ENCODE peak calls at places on chromosomes 3 and 15, in six cellular contexts. D is ascending aorta, O is neural crest cell, E is choroid plexus epithelial cell, R is heart left ventricle, S is astrocyte of the spinal cord. M is an unnamed sample.

GRCh38 chr15:68218847-68219798 is 10.4 kb downstream of the CLN6 start:
- DNase-seq in O (no peak), E (no peak), D (peak; percentile 30), S (no peak), R (no peak), M (no peak)

GRCh38 chr3:150761831-150762661 is 923 bp downstream of the SIAH2 start:
- DNase-seq in E (peak; percentile 49), D (peak; percentile 76), R (peak; percentile 59), O (peak; percentile 14), S (peak; percentile 58), M (no peak)

GRCh38 chr15:52256930-52257733 is 38.5 kb downstream of the MYO5C start:
- DNase-seq in S (peak; percentile 9), O (no peak), D (no peak), E (no peak), R (no peak), M (no peak)

GRCh38 chr15:52180196-52180835 is 10.9 kb downstream of the GNB5 start:
- DNase-seq in S (no peak), D (no peak), E (peak; percentile 18), O (no peak), R (no peak), M (peak; percentile 69)

GRCh38 chr3:188520466-188520865 is 366.5 kb downstream of the LPP start:
- DNase-seq in D (no peak), S (peak; percentile 44), R (no peak), E (peak; percentile 48), O (no peak), M (no peak)

GRCh38 chr3:66785191-66785909 is 212.8 kb upstream of the KBTBD8 start:
- DNase-seq in D (no peak), O (no peak), S (no peak), E (no peak), R (no peak), M (no peak)

GRCh38 chr3:126618760-126619159 is 36.2 kb downstream of the TXNRD3 start:
- DNase-seq in O (no peak), E (no peak), D (no peak), S (no peak), R (no peak), M (no peak)

GRCh38 chr3:182760576-182761164 is 32.6 kb upstream of the ATP11B start:
- DNase-seq in R (no peak), O (no peak), S (no peak), D (no peak), E (no peak), M (no peak)

GRCh38 chr3:126136428-126137220 is 43.8 kb downstream of the ALDH1L1 start:
- DNase-seq in S (no peak), O (no peak), E (no peak), R (no peak), D (no peak), M (no peak)

GRCh38 chr15:78853500-78853899 is 19.2 kb upstream of the MORF4L1 start:
- DNase-seq in R (no peak), O (no peak), E (no peak), D (no peak), S (no peak), M (no peak)

GRCh38 chr3:184491867-184492615 is 69.5 kb upstream of the EPHB3 start:
- DNase-seq in S (no peak), E (no peak), D (peak; percentile 67), R (peak; percentile 41), O (no peak), M (no peak)

GRCh38 chr15:34049096-34049495 is 10.1 kb upstream of the AVEN start:
- DNase-seq in S (peak; percentile 89), D (no peak), O (no peak), R (no peak), E (peak; percentile 97), M (no peak)

GRCh38 chr15:98174286-98174685 is 213.8 kb downstream of the ARRDC4 start:
- DNase-seq in R (no peak), D (no peak), E (no peak), O (no peak), S (no peak), M (no peak)
- TF ChIP-seq CTCF in R (no peak), D (no peak), E (no peak), O (no peak), S (no peak), M (no peak)

DNA sequence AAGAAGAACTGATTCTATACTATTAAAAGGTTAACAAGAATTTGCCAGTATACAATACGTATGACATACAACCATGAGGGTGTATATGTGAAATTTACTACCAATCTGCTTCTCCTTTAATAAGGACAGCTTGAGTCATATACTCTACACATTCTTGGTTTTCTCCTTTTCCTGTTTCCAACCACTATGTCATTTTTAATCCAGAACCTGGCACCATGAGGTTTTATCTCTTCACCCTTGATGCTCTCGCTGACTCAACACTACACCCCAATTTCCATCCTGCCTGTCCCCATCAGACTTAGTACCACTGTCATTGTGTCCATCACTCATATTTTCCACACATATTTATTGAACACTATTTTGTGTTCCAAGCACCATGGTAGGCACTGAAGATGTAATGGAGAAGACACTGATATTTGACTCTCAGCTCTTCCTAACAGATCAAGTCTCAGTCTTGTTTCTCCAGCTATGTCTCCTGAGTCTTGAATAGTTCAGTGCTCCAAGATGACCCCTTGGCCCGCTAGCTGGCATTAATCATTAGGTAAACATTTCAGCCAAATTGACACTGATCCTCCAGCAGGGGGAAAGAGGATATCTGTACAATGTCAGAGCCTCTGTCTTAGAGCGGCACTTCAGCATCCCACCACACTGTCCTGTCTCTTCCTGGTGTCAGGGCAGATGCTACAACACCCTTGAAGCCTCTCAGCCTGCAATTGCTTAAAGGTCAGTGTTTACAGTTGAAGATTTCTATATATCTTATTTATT is 11.2 kb upstream of the COL8A1 start:
- DNase-seq in S (peak; percentile 28), D (no peak), O (no peak), E (no peak), R (no peak), M (no peak)
- TF ChIP-seq CTCF in S (peak; percentile 17), D (no peak), O (peak; percentile 23), E (peak; percentile 36), R (no peak), M (no peak)

DNA sequence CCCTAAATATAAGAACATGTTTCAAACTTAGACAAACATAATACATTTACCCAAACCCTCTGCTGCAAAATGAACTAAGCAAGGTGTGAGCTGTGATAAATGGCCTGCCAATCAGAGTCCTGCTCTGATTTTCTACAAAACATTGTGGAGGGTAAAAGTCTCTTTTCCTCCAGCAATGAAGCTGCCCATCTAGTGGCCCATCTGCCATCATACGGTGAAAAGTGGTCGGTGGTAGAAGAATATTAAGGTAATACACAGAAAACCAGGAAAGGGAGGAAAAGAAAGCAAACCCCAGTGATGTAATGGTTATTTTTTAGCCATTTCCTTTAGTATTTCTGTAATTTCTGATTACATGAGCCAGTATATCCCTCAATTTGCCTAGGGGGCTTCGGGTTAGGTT is 838.1 kb downstream of the TBL1XR1 start:
- DNase-seq in R (no peak), S (no peak), E (no peak), D (no peak), O (no peak), M (no peak)
- TF ChIP-seq CTCF in R (no peak), S (no peak), E (peak; percentile 15), D (no peak), O (peak; percentile 41), M (no peak)

DNA sequence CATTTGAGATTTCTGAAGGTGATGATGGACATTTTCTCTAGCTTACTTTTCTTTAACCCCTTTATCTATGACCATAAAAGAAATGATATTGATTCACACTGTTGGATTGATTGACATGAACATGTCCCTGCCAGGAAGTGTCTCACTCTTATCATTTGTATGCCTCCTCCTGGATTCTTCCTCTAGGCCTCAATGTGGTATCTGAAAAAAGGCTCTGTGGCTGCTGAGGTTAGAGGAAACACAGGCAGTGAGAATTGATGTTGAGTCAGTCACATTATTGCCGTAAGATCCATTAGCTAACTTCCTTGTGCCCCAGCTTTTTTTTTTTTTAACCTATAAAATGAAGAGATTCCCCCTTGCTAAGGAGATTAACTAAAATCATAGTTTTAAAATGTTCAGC is 8.0 kb upstream of the THRB start:
- DNase-seq in D (no peak), S (no peak), O (no peak), R (no peak), E (peak; percentile 64), M (no peak)
- TF ChIP-seq CTCF in D (no peak), S (no peak), O (no peak), R (no peak), E (no peak), M (no peak)

DNA sequence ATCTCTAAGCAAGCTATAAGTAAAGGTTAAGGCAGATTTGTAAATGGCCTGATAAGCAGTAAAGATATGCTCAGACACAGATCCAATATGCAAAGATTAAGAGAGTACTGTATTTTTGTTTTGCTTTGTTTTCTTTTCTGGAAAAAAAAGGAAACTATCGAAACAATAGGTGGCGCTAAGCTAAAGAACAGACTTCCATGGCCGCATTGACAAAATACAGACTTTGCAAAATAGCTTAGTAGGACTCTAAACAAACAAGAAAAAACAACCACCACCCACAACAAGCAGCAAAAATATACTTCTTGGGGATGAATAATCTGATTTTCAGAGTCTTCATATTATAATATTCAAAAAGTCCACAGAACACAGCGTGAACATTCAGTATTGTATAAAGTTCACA is 758.4 kb upstream of the ROBO1 start:
- DNase-seq in S (no peak), E (no peak), D (no peak), O (no peak), R (no peak), M (no peak)
- TF ChIP-seq CTCF in S (peak; percentile 14), E (peak; percentile 41), D (no peak), O (peak; percentile 46), R (no peak), M (no peak)

GRCh38 chr15:45276851-45277250 is 24.8 kb downstream of the SLC28A2 start:
- DNase-seq in S (peak; percentile 6), O (no peak), D (no peak), E (peak; percentile 46), R (no peak), M (no peak)
- TF ChIP-seq CTCF in S (peak; percentile 40), O (peak; percentile 52), D (no peak), E (peak; percentile 51), R (peak; percentile 55), M (peak; percentile 28)

GRCh38 chr15:95325763-95326688 is 1004.5 kb upstream of the NR2F2 start:
- DNase-seq in R (no peak), O (no peak), E (peak; percentile 95), D (no peak), S (peak; percentile 74), M (no peak)

GRCh38 chr15:95329362-95329761 is 1001.1 kb upstream of the NR2F2 start:
- DNase-seq in D (no peak), O (no peak), R (no peak), S (no peak), E (no peak), M (no peak)

GRCh38 chr15:95326689-95327525 is 1003.6 kb upstream of the NR2F2 start:
- DNase-seq in O (peak; percentile 19), D (no peak), R (peak; percentile 20), E (peak; percentile 6), S (no peak), M (no peak)

GRCh38 chr15:95328559-95328958 is 1001.9 kb upstream of the NR2F2 start:
- DNase-seq in O (no peak), D (no peak), S (no peak), E (no peak), R (no peak), M (no peak)

GRCh38 chr15:95327661-95328060 is 1002.8 kb upstream of the NR2F2 start:
- DNase-seq in E (peak; percentile 9), R (no peak), S (no peak), O (peak; percentile 7), D (no peak), M (no peak)
- TF ChIP-seq CTCF in E (no peak), R (no peak), S (no peak), O (no peak), D (no peak), M (no peak)

GRCh38 chr3:50297896-50298725 is 1.1 kb downstream of the HYAL3 start:
- DNase-seq in D (no peak), S (no peak), O (no peak), E (peak; percentile 26), R (peak; percentile 10), M (no peak)
- TF ChIP-seq CTCF in D (no peak), S (peak; percentile 26), O (peak; percentile 37), E (peak; percentile 42), R (no peak), M (no peak)

M was measured in GM20000.